ENCODE peak calls at places on chromosomes 13 and 19, in eight cellular contexts. P is skeletal muscle cell, L is lung, O is activated B cell treated with CpG ODN at 0.5 μM for 24 hours, R is fibroblast of lung, U is left cardiac atrium, H is NB4, J is psoas muscle. M is an unnamed sample.

GRCh38 chr19:29590278-29590677 is 15.8 kb upstream of the POP4 start:
- DNase-seq in P (no peak), L (no peak), O (no peak), R (no peak), U (no peak), H (no peak), J (no peak), M (no peak)

GRCh38 chr13:109684084-109684835 is 102.1 kb downstream of the IRS2 start:
- DNase-seq in P (no peak), L (no peak), O (no peak), R (no peak), U (no peak), H (no peak), J (no peak), M (no peak)

GRCh38 chr13:99176309-99177276 is 24.1 kb upstream of the UBAC2 start:
- DNase-seq in P (no peak), L (peak), O (peak), R (peak), U (peak), H (peak), J (peak), M (peak)

GRCh38 chr13:33721719-33722118 is 96.2 kb upstream of the RFC3 start:
- DNase-seq in P (no peak), L (no peak), O (no peak), R (peak), U (no peak), H (no peak), J (no peak), M (no peak)

GRCh38 chr19:3065675-3066357 is 3.5 kb upstream of the TLE5 start:
- DNase-seq in P (no peak), L (no peak), O (peak), R (no peak), U (no peak), H (no peak), J (no peak), M (no peak)

GRCh38 chr19:29194658-29195057 is 18.3 kb downstream of the UQCRFS1 start:
- DNase-seq in P (no peak), L (no peak), O (no peak), R (no peak), U (no peak), H (no peak), J (no peak), M (no peak)

GRCh38 chr13:113762538-113762937 is 3.5 kb downstream of the TMEM255B start:
- DNase-seq in P (no peak), L (no peak), O (no peak), R (no peak), U (no peak), H (no peak), J (no peak), M (no peak)

GRCh38 chr13:102141625-102142472 is 260.0 kb downstream of the FGF14 start:
- DNase-seq in P (no peak), L (no peak), O (no peak), R (peak), U (no peak), H (peak), J (no peak), M (no peak)

GRCh38 chr19:14544977-14545715 is 15.8 kb downstream of the TECR start:
- DNase-seq in P (no peak), L (peak), O (no peak), R (peak), U (no peak), H (no peak), J (peak), M (no peak)

GRCh38 chr19:39557791-39558622 is 18.0 kb upstream of the EID2 start:
- DNase-seq in P (no peak), L (no peak), O (no peak), R (no peak), U (no peak), H (no peak), J (no peak), M (no peak)

GRCh38 chr19:7010722-7011593 is 10.3 kb downstream of the MBD3L2B start:
- DNase-seq in P (no peak), L (peak), O (no peak), R (no peak), U (no peak), H (no peak), J (no peak), M (no peak)

GRCh38 chr19:45217193-45217956 is 27.8 kb downstream of the EXOC3L2 start:
- DNase-seq in P (no peak), L (no peak), O (no peak), R (peak), U (no peak), H (no peak), J (no peak), M (no peak)

GRCh38 chr19:1472227-1473055 is 6.6 kb downstream of the C19orf25 start:
- DNase-seq in P (no peak), L (no peak), O (no peak), R (no peak), U (no peak), H (no peak), J (no peak), M (no peak)

GRCh38 chr19:15836345-15836594 is 20.8 kb upstream of the OR10H1 start:
- DNase-seq in P (no peak), L (no peak), O (no peak), R (no peak), U (no peak), H (no peak), J (no peak), M (no peak)

GRCh38 chr13:114241918-114242317 is 7.2 kb downstream of the CDC16 start:
- DNase-seq in P (no peak), L (no peak), O (no peak), R (peak), U (no peak), H (no peak), J (no peak), M (no peak)

M was measured in iPS DF 19.7.